ENCODE peak calls at places on chromosome 11, in five cellular contexts. One of them, this sample, is unnamed.

GRCh38 chr11:19931141-19931767 is 218.6 kb downstream of the NAV2 start:
- DNase-seq in A549: no peak
- DNase-seq in GM23338: no peak
- DNase-seq in HepG2: no peak
- DNase-seq in HCT116: no peak
- DNase-seq in this sample: no peak

GRCh38 chr11:34052608-34053160 is 1.2 kb downstream of the CAPRIN1 start:
- DNase-seq in A549: peak; percentile 36
- DNase-seq in GM23338: peak; percentile 19
- DNase-seq in HepG2: no peak
- DNase-seq in HCT116: no peak
- DNase-seq in this sample: no peak

GRCh38 chr11:12390687-12391110 is 13.3 kb downstream of the PARVA start:
- DNase-seq in A549: no peak
- DNase-seq in GM23338: no peak
- DNase-seq in HepG2: no peak
- DNase-seq in HCT116: no peak
- DNase-seq in this sample: no peak

GRCh38 chr11:20658135-20658534 is 11.3 kb upstream of the NELL1 start:
- DNase-seq in A549: no peak
- DNase-seq in GM23338: no peak
- DNase-seq in HepG2: no peak
- DNase-seq in HCT116: no peak
- DNase-seq in this sample: no peak

GRCh38 chr11:65960824-65961266 is 689 bp upstream of the SART1 start:
- DNase-seq in A549: no peak
- DNase-seq in GM23338: no peak
- DNase-seq in HepG2: no peak
- DNase-seq in HCT116: no peak
- DNase-seq in this sample: no peak

GRCh38 chr11:15837901-15838489 is 518.4 kb downstream of the SOX6 start:
- DNase-seq in A549: peak; percentile 13
- DNase-seq in GM23338: no peak
- DNase-seq in HepG2: peak; percentile 71
- DNase-seq in HCT116: no peak
- DNase-seq in this sample: no peak

GRCh38 chr11:111719379-111719778 is 46.8 kb downstream of the PPP2R1B start:
- DNase-seq in A549: no peak
- DNase-seq in GM23338: no peak
- DNase-seq in HepG2: no peak
- DNase-seq in HCT116: no peak
- DNase-seq in this sample: no peak

GRCh38 chr11:117009905-117010605 is 88.2 kb downstream of the SIK3 start:
- DNase-seq in A549: no peak
- DNase-seq in GM23338: peak; percentile 50
- DNase-seq in HepG2: no peak
- DNase-seq in HCT116: no peak
- DNase-seq in this sample: no peak

GRCh38 chr11:130611791-130612251 is 163.4 kb downstream of the ADAMTS15 start:
- DNase-seq in A549: peak; percentile 74
- DNase-seq in GM23338: no peak
- DNase-seq in HepG2: no peak
- DNase-seq in HCT116: no peak
- DNase-seq in this sample: no peak

GRCh38 chr11:48169259-48169658 is 47.4 kb upstream of the OR4B1 start:
- DNase-seq in A549: no peak
- DNase-seq in GM23338: no peak
- DNase-seq in HepG2: no peak
- DNase-seq in HCT116: no peak
- DNase-seq in this sample: no peak

GRCh38 chr11:48169706-48170105 is 46.9 kb upstream of the OR4B1 start:
- DNase-seq in A549: no peak
- DNase-seq in GM23338: no peak
- DNase-seq in HepG2: no peak
- DNase-seq in HCT116: no peak
- DNase-seq in this sample: no peak

GRCh38 chr11:48170176-48170839 is 46.3 kb upstream of the OR4B1 start:
- DNase-seq in A549: no peak
- DNase-seq in GM23338: no peak
- DNase-seq in HepG2: no peak
- DNase-seq in HCT116: no peak
- DNase-seq in this sample: no peak

GRCh38 chr11:48170840-48171233 is 45.8 kb upstream of the OR4B1 start:
- DNase-seq in A549: no peak
- DNase-seq in GM23338: no peak
- DNase-seq in HepG2: no peak
- DNase-seq in HCT116: no peak
- DNase-seq in this sample: no peak

DNA sequence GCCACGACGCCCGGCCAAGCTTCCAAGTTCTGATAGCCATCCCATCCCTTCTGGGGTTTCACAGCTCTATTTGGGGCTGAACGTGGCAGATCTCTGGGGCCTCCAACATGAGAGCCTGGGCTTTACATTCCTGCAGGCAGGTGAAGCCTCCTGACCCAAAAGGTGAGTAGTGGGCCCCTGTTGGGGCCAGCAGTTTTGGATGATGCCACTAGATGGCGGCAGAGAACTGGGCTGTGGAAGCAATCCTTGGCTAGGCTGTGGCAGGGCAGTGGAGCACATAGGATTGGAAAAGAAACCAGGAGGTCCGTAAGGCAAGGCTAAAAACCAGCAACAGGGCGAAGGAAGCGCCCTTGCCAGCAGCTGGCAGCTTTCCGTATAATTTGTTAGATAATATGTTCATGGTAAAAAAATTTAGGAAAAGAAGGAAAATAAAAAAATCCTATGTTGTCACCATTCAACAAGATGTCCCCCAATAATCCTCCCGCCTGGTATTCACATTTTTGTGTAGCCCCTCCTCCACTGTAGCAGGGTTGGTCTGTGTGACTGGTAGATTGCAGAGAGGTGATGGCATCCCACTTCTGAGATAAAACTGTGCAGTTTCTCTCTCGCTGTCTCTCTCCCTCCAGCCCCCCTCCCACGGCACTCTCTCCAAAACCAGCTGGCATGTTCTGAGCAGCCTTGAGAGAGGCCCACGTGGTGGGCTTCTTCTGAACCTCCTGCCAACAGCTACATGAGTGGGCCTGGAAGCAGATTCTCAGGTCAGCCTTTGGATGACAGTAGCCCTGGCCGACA is 43.6 kb upstream of the OR4B1 start:
- DNase-seq in A549: peak; percentile 54
- DNase-seq in GM23338: peak; percentile 88
- DNase-seq in HepG2: peak; percentile 43
- DNase-seq in HCT116: peak; percentile 15
- DNase-seq in this sample: peak; percentile 58
- TF ChIP-seq REST in A549: no peak
- TF ChIP-seq REST in GM23338: no peak
- TF ChIP-seq REST in HepG2: no peak
- TF ChIP-seq REST in HCT116: no peak
- TF ChIP-seq REST in this sample: no peak

GRCh38 chr11:102491969-102492368 is 38.6 kb downstream of the MMP7 start:
- DNase-seq in A549: no peak
- DNase-seq in GM23338: no peak
- DNase-seq in HepG2: no peak
- DNase-seq in HCT116: no peak
- DNase-seq in this sample: no peak
- H3K4me1 ChIP-seq in A549: peaks cover 48% of the 10 kb centered on the region
- H3K4me1 ChIP-seq in GM23338: no peaks in the 10 kb centered on the region
- H3K4me1 ChIP-seq in HepG2: peaks cover 91% of the 10 kb centered on the region
- H3K4me1 ChIP-seq in HCT116: peaks cover 32% of the 10 kb centered on the region
- H3K4me1 ChIP-seq in this sample: peaks cover 36% of the 10 kb centered on the region

GRCh38 chr11:83778598-83778997 is 492.4 kb upstream of the CCDC90B start:
- DNase-seq in A549: no peak
- DNase-seq in GM23338: no peak
- DNase-seq in HepG2: no peak
- DNase-seq in HCT116: no peak
- DNase-seq in this sample: no peak

GRCh38 chr11:83784419-83784818 is 498.3 kb upstream of the CCDC90B start:
- DNase-seq in A549: no peak
- DNase-seq in GM23338: no peak
- DNase-seq in HepG2: no peak
- DNase-seq in HCT116: no peak
- DNase-seq in this sample: no peak

GRCh38 chr11:83782329-83782728 is 496.2 kb upstream of the CCDC90B start:
- DNase-seq in A549: no peak
- DNase-seq in GM23338: no peak
- DNase-seq in HepG2: no peak
- DNase-seq in HCT116: no peak
- DNase-seq in this sample: no peak

GRCh38 chr11:83773950-83774880 is 488.0 kb upstream of the CCDC90B start:
- DNase-seq in A549: no peak
- DNase-seq in GM23338: no peak
- DNase-seq in HepG2: no peak
- DNase-seq in HCT116: no peak
- DNase-seq in this sample: no peak

GRCh38 chr11:83779876-83780275 is 493.7 kb upstream of the CCDC90B start:
- DNase-seq in A549: no peak
- DNase-seq in GM23338: no peak
- DNase-seq in HepG2: no peak
- DNase-seq in HCT116: no peak
- DNase-seq in this sample: no peak
- H3K4me3 ChIP-seq in A549: no peak overlapping the region
- H3K4me3 ChIP-seq in GM23338: no peak overlapping the region
- H3K4me3 ChIP-seq in HepG2: no peak overlapping the region
- H3K4me3 ChIP-seq in HCT116: no peak overlapping the region
- H3K4me3 ChIP-seq in this sample: no peak overlapping the region

GRCh38 chr11:62464655-62465054 is 45.8 kb downstream of the SCGB1A1 start:
- DNase-seq in A549: no peak
- DNase-seq in GM23338: no peak
- DNase-seq in HepG2: no peak
- DNase-seq in HCT116: no peak
- DNase-seq in this sample: no peak

GRCh38 chr11:62458212-62459002 is 39.6 kb downstream of the SCGB1A1 start:
- DNase-seq in A549: peak; percentile 16
- DNase-seq in GM23338: no peak
- DNase-seq in HepG2: peak; percentile 36
- DNase-seq in HCT116: no peak
- DNase-seq in this sample: no peak

GRCh38 chr11:62457474-62457873 is 38.6 kb downstream of the SCGB1A1 start:
- DNase-seq in A549: no peak
- DNase-seq in GM23338: no peak
- DNase-seq in HepG2: no peak
- DNase-seq in HCT116: no peak
- DNase-seq in this sample: no peak

GRCh38 chr11:62459080-62459479 is 40.2 kb downstream of the SCGB1A1 start:
- DNase-seq in A549: no peak
- DNase-seq in GM23338: no peak
- DNase-seq in HepG2: no peak
- DNase-seq in HCT116: no peak
- DNase-seq in this sample: no peak

DNA sequence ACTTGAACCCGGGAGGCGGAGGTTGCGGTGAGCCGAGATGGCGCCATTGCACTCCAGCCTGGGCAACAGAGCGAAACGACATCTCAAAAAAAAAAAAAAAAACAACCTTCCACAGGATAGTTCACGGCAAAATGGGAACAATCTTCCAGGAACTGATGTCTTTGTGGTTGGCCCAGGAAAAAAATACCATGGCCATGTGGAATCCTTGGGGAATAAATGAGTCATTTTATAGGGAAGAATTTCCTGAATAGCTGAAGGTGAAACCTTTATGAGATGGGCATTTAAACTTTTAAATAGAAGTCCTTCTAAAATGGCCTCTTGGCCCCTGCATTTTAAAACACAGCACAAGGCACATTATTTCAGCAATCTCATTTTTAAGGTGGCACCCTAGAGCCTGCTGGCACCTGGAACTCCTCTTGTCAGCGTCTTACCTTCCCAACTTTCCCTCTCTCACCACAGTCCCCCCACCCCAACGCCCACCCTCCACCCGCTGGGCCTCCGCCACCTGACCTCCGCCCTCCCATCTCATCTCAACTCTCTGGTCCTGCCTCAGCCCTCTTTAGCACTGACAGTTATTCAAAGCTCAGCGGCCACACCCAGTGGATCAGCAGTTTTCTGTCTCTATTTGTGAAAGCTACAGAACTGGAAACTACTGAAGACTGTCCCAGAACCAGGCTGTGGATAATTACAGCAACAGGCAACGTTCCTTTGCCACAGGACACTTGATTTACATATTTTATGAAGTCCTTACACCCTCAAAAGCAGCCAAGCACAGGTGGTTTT is 43.1 kb downstream of the SCGB1A1 start:
- DNase-seq in A549: peak; percentile 38
- DNase-seq in GM23338: no peak
- DNase-seq in HepG2: no peak
- DNase-seq in HCT116: no peak
- DNase-seq in this sample: no peak
- TF ChIP-seq REST in A549: no peak
- TF ChIP-seq REST in GM23338: no peak
- TF ChIP-seq REST in HepG2: no peak
- TF ChIP-seq REST in HCT116: no peak
- TF ChIP-seq REST in this sample: no peak

This sample was measured in Panc1.